ENCODE peak calls at places on chromosomes 16 and 17, in five cellular contexts. One of them, this sample, is unnamed.

GRCh38 chr17:66910651-66911285 is 53.7 kb upstream of the CACNG4 start:
- DNase-seq in foreskin fibroblast: no peak
- DNase-seq in heart right ventricle: no peak
- DNase-seq in thyroid gland: no peak
- DNase-seq in colonic mucosa: no peak
- DNase-seq in this sample: no peak

GRCh38 chr16:64339052-64339770 is 782.7 kb downstream of the CDH11 start:
- DNase-seq in heart right ventricle: no peak
- DNase-seq in colonic mucosa: no peak
- DNase-seq in foreskin fibroblast: peak
- DNase-seq in thyroid gland: no peak
- DNase-seq in this sample: no peak

GRCh38 chr17:1762906-1763829 is 1.3 kb downstream of the SERPINF1 start:
- DNase-seq in thyroid gland: no peak
- DNase-seq in colonic mucosa: no peak
- DNase-seq in heart right ventricle: peak
- DNase-seq in foreskin fibroblast: peak
- DNase-seq in this sample: no peak

GRCh38 chr16:86611517-86611840 is 33.1 kb downstream of the FOXL1 start:
- DNase-seq in colonic mucosa: no peak
- DNase-seq in heart right ventricle: peak
- DNase-seq in thyroid gland: no peak
- DNase-seq in foreskin fibroblast: peak
- DNase-seq in this sample: no peak

GRCh38 chr16:56477096-56477878 is 25.9 kb downstream of the OGFOD1 start:
- DNase-seq in foreskin fibroblast: peak
- DNase-seq in colonic mucosa: no peak
- DNase-seq in heart right ventricle: no peak
- DNase-seq in thyroid gland: no peak
- DNase-seq in this sample: no peak

GRCh38 chr16:1812732-1813163 is 13.9 kb downstream of the HAGH start:
- DNase-seq in colonic mucosa: peak
- DNase-seq in heart right ventricle: peak
- DNase-seq in foreskin fibroblast: peak
- DNase-seq in thyroid gland: peak
- DNase-seq in this sample: peak

GRCh38 chr17:43608313-43608712 is 53.4 kb downstream of the MEOX1 start:
- DNase-seq in heart right ventricle: no peak
- DNase-seq in thyroid gland: no peak
- DNase-seq in colonic mucosa: no peak
- DNase-seq in foreskin fibroblast: no peak
- DNase-seq in this sample: no peak

GRCh38 chr17:63293310-63293709 is 152.8 kb downstream of the CYB561 start:
- DNase-seq in foreskin fibroblast: peak
- DNase-seq in thyroid gland: no peak
- DNase-seq in colonic mucosa: no peak
- DNase-seq in heart right ventricle: no peak
- DNase-seq in this sample: no peak

GRCh38 chr16:381788-382717 is at the start of gene PGAP6:
- DNase-seq in colonic mucosa: peak
- DNase-seq in heart right ventricle: peak
- DNase-seq in foreskin fibroblast: peak
- DNase-seq in thyroid gland: peak
- DNase-seq in this sample: peak

DNA sequence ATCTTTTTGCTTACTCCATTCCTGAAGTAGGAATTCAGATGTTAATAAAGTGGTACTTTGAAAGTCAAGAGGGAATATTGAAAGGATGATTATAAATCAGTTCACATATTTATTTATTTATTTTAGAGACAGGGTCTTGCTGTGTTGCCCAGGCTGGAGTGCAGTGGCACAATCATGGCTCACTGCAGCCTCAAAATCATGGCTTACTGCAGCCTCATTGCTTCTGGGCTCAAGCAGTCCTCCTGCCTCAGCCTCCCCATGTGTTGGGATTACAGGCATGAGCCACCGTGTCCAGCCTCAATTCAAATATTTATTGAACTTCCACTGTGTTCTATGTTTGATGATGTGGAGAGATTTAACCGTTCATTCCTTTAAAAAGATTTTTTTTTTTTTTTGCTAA is 6.6 kb downstream of the NDEL1 start:
- DNase-seq in colonic mucosa: no peak
- DNase-seq in heart right ventricle: no peak
- DNase-seq in foreskin fibroblast: no peak
- DNase-seq in thyroid gland: no peak
- DNase-seq in this sample: no peak
- H3K4me3 ChIP-seq in colonic mucosa: no peak
- H3K4me3 ChIP-seq in heart right ventricle: no peak
- H3K4me3 ChIP-seq in foreskin fibroblast: no peak
- H3K4me3 ChIP-seq in thyroid gland: no peak
- H3K4me3 ChIP-seq in this sample: no peak

DNA sequence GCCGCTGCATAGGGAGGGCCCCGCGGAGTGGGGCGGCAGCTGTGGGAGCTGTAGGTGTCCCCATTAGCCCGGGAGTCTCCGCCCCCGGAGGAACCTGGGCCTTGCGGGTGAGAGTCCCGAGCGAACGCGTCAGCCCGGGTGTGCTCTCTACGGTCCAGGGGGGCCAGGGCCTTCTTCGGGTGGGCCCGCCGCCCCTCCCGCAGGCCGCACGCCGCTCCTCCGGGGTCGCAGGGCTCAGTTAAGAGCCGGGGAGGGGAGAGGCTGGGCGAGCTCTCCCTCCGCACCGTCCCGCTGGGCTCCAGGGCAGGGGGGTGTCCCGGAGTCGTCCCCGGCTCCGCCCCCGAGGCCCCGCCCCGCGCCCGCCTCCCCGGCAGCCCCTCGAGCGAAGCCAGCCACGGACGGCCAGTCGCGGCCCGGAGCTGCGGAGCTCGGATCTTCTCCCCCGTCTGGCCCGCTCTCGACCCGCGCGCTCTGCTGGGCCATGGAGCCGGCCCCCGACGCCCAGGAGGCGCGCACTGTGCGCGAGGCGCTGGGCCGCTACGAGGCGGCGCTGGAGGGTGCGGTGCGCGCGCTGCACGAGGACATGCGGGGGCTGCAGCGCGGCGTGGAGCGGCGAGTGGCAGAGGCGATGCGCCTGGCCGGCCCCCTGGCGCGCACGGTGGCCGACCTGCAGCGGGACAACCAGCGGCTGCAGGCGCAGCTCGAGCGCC is at the start of gene SMTNL2:
- DNase-seq in foreskin fibroblast: no peak
- DNase-seq in thyroid gland: peak
- DNase-seq in heart right ventricle: peak
- DNase-seq in colonic mucosa: peak
- DNase-seq in this sample: no peak
- TF ChIP-seq CTCF in foreskin fibroblast: no peak
- TF ChIP-seq CTCF in thyroid gland: no peak
- TF ChIP-seq CTCF in heart right ventricle: no peak
- TF ChIP-seq CTCF in colonic mucosa: no peak
- TF ChIP-seq CTCF in this sample: no peak

GRCh38 chr17:65560628-65561371 is 648 bp downstream of the AXIN2 start:
- DNase-seq in colonic mucosa: peak
- DNase-seq in heart right ventricle: peak
- DNase-seq in thyroid gland: peak
- DNase-seq in foreskin fibroblast: peak
- DNase-seq in this sample: peak

GRCh38 chr17:65562206-65562531 is 721 bp upstream of the AXIN2 start:
- DNase-seq in thyroid gland: no peak
- DNase-seq in colonic mucosa: no peak
- DNase-seq in foreskin fibroblast: no peak
- DNase-seq in heart right ventricle: no peak
- DNase-seq in this sample: no peak

GRCh38 chr17:65559802-65560627 is 1.4 kb downstream of the AXIN2 start:
- DNase-seq in thyroid gland: peak
- DNase-seq in colonic mucosa: peak
- DNase-seq in heart right ventricle: no peak
- DNase-seq in foreskin fibroblast: peak
- DNase-seq in this sample: peak

GRCh38 chr17:65559483-65559801 is 2.0 kb downstream of the AXIN2 start:
- DNase-seq in foreskin fibroblast: peak
- DNase-seq in colonic mucosa: peak
- DNase-seq in thyroid gland: no peak
- DNase-seq in heart right ventricle: no peak
- DNase-seq in this sample: no peak

DNA sequence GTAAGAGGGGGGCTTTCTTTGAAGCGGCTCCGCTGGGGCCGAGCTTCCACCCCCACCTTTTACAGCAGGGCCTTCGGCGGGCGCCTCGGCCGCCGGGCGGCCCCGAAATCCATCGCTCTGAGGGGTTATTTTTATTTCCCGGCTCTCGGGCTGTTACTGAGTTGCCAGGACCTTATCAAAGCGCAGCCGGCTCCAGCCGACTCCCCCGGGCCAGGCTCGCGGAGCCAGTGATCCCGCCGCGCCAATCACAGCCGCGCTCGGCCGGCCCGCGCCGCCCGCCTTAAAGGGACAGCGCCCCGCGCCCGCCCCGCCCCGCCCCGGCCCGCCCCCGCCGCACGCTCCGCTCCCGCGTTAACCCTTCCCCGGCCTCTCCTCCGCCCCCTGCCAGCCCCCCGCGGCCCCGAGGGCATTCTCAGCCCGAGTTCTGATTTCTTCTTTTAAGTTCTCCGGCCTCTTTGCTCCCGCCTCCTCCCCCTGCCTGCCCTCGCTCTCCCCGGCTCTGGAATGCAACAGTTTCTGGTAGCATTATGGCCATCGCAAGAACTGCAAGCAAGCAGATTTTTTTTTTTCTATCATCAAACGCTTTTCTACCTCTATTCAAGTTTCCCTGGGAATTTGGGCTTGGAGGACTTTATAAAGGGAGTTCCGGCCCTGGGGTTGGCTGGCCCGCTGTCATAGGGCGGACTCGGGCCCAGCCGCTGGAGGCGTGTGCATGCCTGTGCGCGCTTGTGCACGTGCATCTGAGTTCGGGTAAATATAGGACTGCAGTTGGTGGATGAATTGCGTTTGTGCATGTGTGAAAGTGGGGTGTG is at the start of gene AXIN2:
- DNase-seq in colonic mucosa: peak
- DNase-seq in thyroid gland: peak
- DNase-seq in heart right ventricle: peak
- DNase-seq in foreskin fibroblast: peak
- DNase-seq in this sample: peak
- H3K4me3 ChIP-seq in colonic mucosa: peak
- H3K4me3 ChIP-seq in thyroid gland: peak
- H3K4me3 ChIP-seq in heart right ventricle: peak
- H3K4me3 ChIP-seq in foreskin fibroblast: peak
- H3K4me3 ChIP-seq in this sample: peak

DNA sequence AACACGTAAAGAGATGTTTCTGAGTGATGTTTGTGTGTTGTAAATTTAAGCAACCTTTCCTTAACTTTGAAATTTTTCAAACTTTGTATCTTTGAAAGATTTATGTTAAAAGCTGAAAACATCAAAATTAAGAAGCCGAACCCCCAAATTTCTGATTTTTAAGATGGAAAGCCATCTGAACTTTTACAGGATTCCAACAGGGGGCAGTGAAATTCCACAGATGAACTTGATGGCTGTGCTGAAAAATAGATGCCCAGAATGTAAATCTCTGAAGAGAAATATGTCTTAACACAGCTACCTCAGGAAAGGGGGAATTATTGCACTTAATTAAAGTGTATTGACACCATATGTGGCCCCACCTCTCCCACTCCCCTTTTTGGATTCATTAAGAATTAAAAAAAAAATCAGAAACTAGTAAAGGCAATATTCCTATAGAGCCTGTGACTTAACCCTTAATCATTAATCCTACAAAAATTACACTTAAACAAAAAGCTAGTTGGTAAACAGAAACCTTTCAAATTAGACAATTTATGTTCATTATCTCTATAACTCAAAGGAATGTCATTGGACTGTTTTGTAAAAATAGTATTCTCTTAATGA is 597.9 kb downstream of the KCNJ2 start:
- DNase-seq in heart right ventricle: no peak
- DNase-seq in thyroid gland: no peak
- DNase-seq in foreskin fibroblast: peak
- DNase-seq in colonic mucosa: no peak
- DNase-seq in this sample: no peak
- TF ChIP-seq CTCF in heart right ventricle: peak
- TF ChIP-seq CTCF in thyroid gland: peak
- TF ChIP-seq CTCF in foreskin fibroblast: peak
- TF ChIP-seq CTCF in colonic mucosa: no peak
- TF ChIP-seq CTCF in this sample: peak

This sample was measured in transverse colon.